ENCODE peak calls at places on chromosomes 13 and 19, in five cellular contexts. Y is H9, K is colonic mucosa, A is D721Med, W is nephron progenitor cell. R is an unnamed sample.
A peak's percentile ranks its signal among the peaks of the same experiment; 100 is the strongest.

GRCh38 chr13:71949441-71949840 is 82.4 kb upstream of the DACH1 start:
- DNase-seq in W (no peak), A (no peak), Y (no peak), K (no peak), R (no peak)

GRCh38 chr19:58021541-58022282 is 12.1 kb upstream of the ZSCAN1 start:
- DNase-seq in Y (peak; percentile 84), W (no peak), K (peak; percentile 64), A (peak; percentile 79), R (peak; percentile 70)

GRCh38 chr19:8526345-8527062 is 12.5 kb upstream of the ZNF414 start:
- DNase-seq in K (peak; percentile 95), A (peak; percentile 73), W (peak; percentile 98), Y (peak; percentile 94), R (peak; percentile 96)

GRCh38 chr19:56109216-56109615 is 11.9 kb downstream of the ZNF787 start:
- DNase-seq in A (no peak), W (no peak), Y (no peak), K (no peak), R (no peak)

GRCh38 chr13:101514695-101515275 is 62.3 kb downstream of the ITGBL1 start:
- DNase-seq in K (peak; percentile 20), A (no peak), Y (no peak), W (peak; percentile 8), R (peak; percentile 38)

GRCh38 chr19:9500796-9501195 is 2.4 kb upstream of the ZNF560 start:
- DNase-seq in A (no peak), W (no peak), Y (no peak), K (no peak), R (no peak)

GRCh38 chr19:45322311-45322710 is 364 bp downstream of the CKM start:
- DNase-seq in A (no peak), K (no peak), Y (no peak), W (no peak), R (no peak)

GRCh38 chr13:28494861-28495585 is at the start of gene FLT1:
- DNase-seq in K (peak; percentile 22), Y (peak; percentile 82), W (peak; percentile 71), A (no peak), R (peak; percentile 47)

GRCh38 chr19:39410620-39411005 is 1.9 kb upstream of the PLEKHG2 start:
- DNase-seq in A (no peak), Y (no peak), W (no peak), K (peak; percentile 38), R (no peak)

GRCh38 chr19:53881482-53882390 is at the start of gene PRKCG:
- DNase-seq in K (peak; percentile 52), W (peak; percentile 83), A (peak; percentile 48), Y (peak; percentile 77), R (peak; percentile 63)

GRCh38 chr13:24251525-24251924 is 57.9 kb upstream of the C1QTNF9 start:
- DNase-seq in K (no peak), Y (no peak), A (no peak), W (no peak), R (no peak)

GRCh38 chr19:51783373-51783772 is 11.6 kb upstream of the FPR3 start:
- DNase-seq in Y (no peak), K (no peak), W (no peak), A (no peak), R (no peak)

GRCh38 chr13:25687622-25688225 is 315.9 kb downstream of the ATP8A2 start:
- DNase-seq in W (no peak), K (peak; percentile 47), A (no peak), Y (no peak), R (no peak)

GRCh38 chr13:40189885-40190655 is 476.4 kb downstream of the FOXO1 start:
- DNase-seq in K (no peak), Y (no peak), A (no peak), W (peak; percentile 16), R (no peak)

GRCh38 chr13:39311619-39312018 is 273.4 kb downstream of the NHLRC3 start:
- DNase-seq in Y (no peak), W (no peak), A (no peak), K (no peak), R (no peak)

GRCh38 chr13:41542281-41542680 is 84.9 kb downstream of the RGCC start:
- DNase-seq in K (peak; percentile 15), A (no peak), Y (no peak), W (no peak), R (no peak)

GRCh38 chr19:8459520-8460260 is 14.9 kb downstream of the HNRNPM start:
- DNase-seq in W (no peak), K (no peak), A (no peak), Y (no peak), R (no peak)

GRCh38 chr19:35144600-35145436 is 1.8 kb downstream of the FXYD7 start:
- DNase-seq in K (peak; percentile 89), W (peak; percentile 64), Y (peak; percentile 87), A (no peak), R (no peak)

GRCh38 chr13:25172303-25172630 is 179 bp upstream of the AMER2 start:
- DNase-seq in A (no peak), K (no peak), W (no peak), Y (no peak), R (no peak)

GRCh38 chr13:20171364-20171763 is 10.5 kb upstream of the GJA3 start:
- DNase-seq in W (no peak), A (no peak), Y (no peak), K (no peak), R (no peak)

GRCh38 chr13:45105895-45106294 is 14.4 kb upstream of the GTF2F2 start:
- DNase-seq in Y (no peak), K (no peak), A (no peak), W (no peak), R (no peak)

GRCh38 chr19:46720516-46721239 is 3.8 kb upstream of the PRKD2 start:
- DNase-seq in Y (no peak), W (no peak), A (no peak), K (no peak), R (no peak)

GRCh38 chr13:79475569-79475968 is 5.4 kb upstream of the NDFIP2 start:
- DNase-seq in K (no peak), Y (no peak), A (no peak), W (no peak), R (no peak)

GRCh38 chr13:79480954-79481684 is at the start of gene NDFIP2:
- DNase-seq in K (peak; percentile 94), Y (peak; percentile 84), A (no peak), W (peak; percentile 95), R (peak; percentile 93)

GRCh38 chr13:79482271-79482970 is 1.5 kb downstream of the NDFIP2 start:
- DNase-seq in A (no peak), Y (no peak), K (no peak), W (no peak), R (no peak)

GRCh38 chr13:79481685-79482052 is 714 bp downstream of the NDFIP2 start:
- DNase-seq in W (no peak), K (peak; percentile 55), A (no peak), Y (no peak), R (no peak)

DNA sequence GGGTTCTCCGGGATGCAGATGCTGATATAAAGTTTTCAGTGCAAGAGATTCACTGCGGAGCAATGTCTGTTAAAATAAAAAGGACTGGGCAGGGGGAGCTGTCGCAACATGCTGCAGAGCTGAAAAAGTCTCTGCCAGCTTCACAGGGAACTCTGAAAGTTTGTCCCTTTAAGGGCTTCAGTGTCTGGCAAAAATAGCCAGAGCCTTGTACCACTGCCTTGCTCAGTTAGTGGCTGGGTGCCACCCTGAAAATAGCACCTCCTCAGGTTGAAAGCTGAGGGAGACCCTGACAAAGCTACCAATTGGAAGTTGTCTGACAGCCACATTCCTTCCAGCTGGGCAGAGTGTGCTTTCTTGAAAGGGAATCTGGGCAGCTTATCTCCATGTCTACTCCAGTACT is 3.0 kb upstream of the NDFIP2 start:
- DNase-seq in K (no peak), W (no peak), Y (peak; percentile 35), A (no peak), R (no peak)
- TF ChIP-seq CTCF in K (no peak), W (no peak), Y (peak; percentile 20), A (no peak), R (peak; percentile 1)

DNA sequence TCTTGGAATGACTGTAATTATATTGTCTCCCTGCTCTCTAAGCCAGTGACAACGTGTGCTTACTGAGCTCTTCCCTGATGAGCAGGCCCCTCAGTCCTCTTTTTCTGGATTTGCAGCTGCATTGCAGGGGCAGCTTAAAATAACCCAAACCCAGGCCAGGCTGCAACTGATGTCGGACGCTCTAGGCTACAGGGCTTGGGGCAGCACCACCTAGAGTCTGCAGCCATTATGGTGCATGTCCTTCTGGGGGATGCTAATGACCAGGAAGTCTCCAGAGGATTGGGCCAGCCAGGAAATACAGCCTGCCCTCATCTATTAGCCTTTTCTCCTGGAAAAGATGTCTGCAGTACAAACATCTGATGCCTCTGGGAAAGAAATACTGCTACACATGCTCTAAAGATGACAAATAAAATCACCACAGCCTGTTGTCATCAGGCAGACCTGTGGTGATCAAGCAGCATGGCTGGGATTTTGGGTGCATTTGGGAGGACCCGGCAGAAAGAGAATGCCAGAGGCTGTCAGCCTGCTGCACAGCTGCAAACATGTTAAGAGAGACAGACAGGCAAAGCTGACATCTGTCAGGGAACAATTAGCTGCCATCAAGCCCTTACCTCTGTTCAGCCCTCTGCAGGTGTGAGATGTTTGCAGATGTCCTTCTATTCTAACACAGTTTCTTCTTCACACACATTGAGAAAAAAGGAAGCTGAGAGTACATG is 51.8 kb downstream of the CCDC70 start:
- DNase-seq in A (no peak), Y (peak; percentile 62), K (no peak), W (no peak), R (peak; percentile 66)
- TF ChIP-seq CTCF in A (no peak), Y (peak; percentile 41), K (no peak), W (no peak), R (peak; percentile 59)

GRCh38 chr13:110712849-110713641 is 455 bp upstream of the ING1 start:
- DNase-seq in W (peak; percentile 99), Y (peak; percentile 100), A (peak; percentile 80), K (peak; percentile 99), R (peak; percentile 99)
- TF ChIP-seq CTCF in W (no peak), Y (no peak), A (no peak), K (no peak), R (no peak)

GRCh38 chr19:13039211-13039789 is 44.0 kb downstream of the NFIX start:
- DNase-seq in A (no peak), Y (no peak), W (no peak), K (no peak), R (no peak)

GRCh38 chr19:13037161-13037560 is 41.9 kb downstream of the NFIX start:
- DNase-seq in K (no peak), Y (no peak), W (no peak), A (no peak), R (no peak)

GRCh38 chr19:13037718-13038117 is 42.4 kb downstream of the NFIX start:
- DNase-seq in W (no peak), A (no peak), K (no peak), Y (no peak), R (no peak)

GRCh38 chr19:13040232-13040915 is 45.1 kb downstream of the NFIX start:
- DNase-seq in K (no peak), A (no peak), Y (no peak), W (no peak), R (no peak)

GRCh38 chr19:13038306-13039210 is 43.3 kb downstream of the NFIX start:
- DNase-seq in K (no peak), W (no peak), Y (no peak), A (no peak), R (no peak)
- TF ChIP-seq CTCF in K (no peak), W (no peak), Y (peak; percentile 31), A (no peak), R (no peak)

GRCh38 chr19:18995804-18996241 is 37.5 kb downstream of the SUGP2 start:
- DNase-seq in K (peak; percentile 40), W (peak; percentile 45), Y (peak; percentile 88), A (peak; percentile 48), R (peak; percentile 71)
- TF ChIP-seq CTCF in K (peak; percentile 23), W (peak; percentile 22), Y (peak; percentile 73), A (peak; percentile 44), R (peak; percentile 63)